ENCODE peak calls at places on chromosomes 2 and 18, in four cellular contexts. C is neural progenitor cell, Y is uterus, K is NT2/D1. L is an unnamed sample.

GRCh38 chr18:58863539-58864145 is 1.0 kb upstream of the ZNF532 start:
- DNase-seq in C (peak; percentile 87), Y (peak; percentile 50), K (no peak), L (peak; percentile 37)

GRCh38 chr18:77552945-77553344 is 303.3 kb downstream of the GALR1 start:
- DNase-seq in C (no peak), Y (no peak), K (no peak), L (no peak)

GRCh38 chr2:214731008-214731407 is 78.5 kb downstream of the BARD1 start:
- DNase-seq in C (no peak), Y (no peak), K (no peak), L (no peak)

GRCh38 chr2:55946793-55947192 is 23.2 kb upstream of the EFEMP1 start:
- DNase-seq in C (no peak), Y (no peak), K (no peak), L (no peak)

GRCh38 chr2:42009657-42010580 is 37.9 kb upstream of the PKDCC start:
- DNase-seq in C (no peak), Y (no peak), K (no peak), L (no peak)

GRCh38 chr2:11773111-11773510 is 26.7 kb downstream of the LPIN1 start:
- DNase-seq in C (no peak), Y (no peak), K (no peak), L (no peak)

GRCh38 chr18:73060666-73061270 is 193.0 kb upstream of the NETO1 start:
- DNase-seq in C (no peak), Y (no peak), K (no peak), L (no peak)

GRCh38 chr2:74854401-74854800 is 20.5 kb downstream of the HK2 start:
- DNase-seq in C (no peak), Y (no peak), K (no peak), L (no peak)

GRCh38 chr2:241063587-241063986 is 38.5 kb downstream of the MTERF4 start:
- DNase-seq in C (no peak), Y (no peak), K (no peak), L (peak; percentile 28)

GRCh38 chr2:55431982-55432627 is 12.4 kb upstream of the CCDC88A start:
- DNase-seq in C (peak; percentile 38), Y (no peak), K (no peak), L (no peak)

GRCh38 chr18:43744960-43745740 is 467.9 kb upstream of the SYT4 start:
- DNase-seq in C (no peak), Y (no peak), K (no peak), L (no peak)

GRCh38 chr18:74290831-74291770 is 662 bp downstream of the CYB5A start:
- DNase-seq in C (peak; percentile 71), Y (peak; percentile 37), K (no peak), L (peak; percentile 51)

GRCh38 chr2:127508621-127509034 is 17.7 kb downstream of the IWS1 start:
- DNase-seq in C (no peak), Y (peak; percentile 48), K (no peak), L (peak; percentile 73)

GRCh38 chr2:1461507-1462390 is 48.5 kb downstream of the TPO start:
- DNase-seq in C (no peak), Y (no peak), K (no peak), L (no peak)
- H3K9me3 ChIP-seq in C (no peaks in the 10 kb centered on the region), Y (no peaks in the 10 kb centered on the region), K (peaks cover 6% of the 10 kb centered on the region), L (no peaks in the 10 kb centered on the region)

DNA sequence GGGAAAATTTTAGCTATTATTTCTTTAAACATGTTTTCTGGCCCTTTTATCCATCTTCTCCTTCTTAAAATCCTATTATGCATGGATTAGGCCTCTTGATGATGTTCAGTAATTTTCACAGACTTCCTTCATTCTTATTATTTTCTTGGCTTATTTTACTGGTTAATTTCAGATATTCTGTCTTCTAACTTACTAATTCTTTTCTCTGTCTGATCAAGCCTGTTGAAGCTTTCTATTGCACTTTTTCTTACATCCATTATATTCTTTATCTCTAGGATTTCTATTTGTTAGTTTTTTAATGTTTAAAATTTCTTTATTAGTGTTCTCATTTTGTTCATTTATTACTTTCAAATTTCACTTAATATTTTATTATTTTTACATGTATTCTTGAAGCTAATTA is 105.3 kb upstream of the GALNT13 start:
- DNase-seq in C (no peak), Y (no peak), K (no peak), L (no peak)
- H3K9me3 ChIP-seq in C (peaks cover 9% of the 10 kb centered on the region), Y (peaks cover 4% of the 10 kb centered on the region), K (peaks cover 16% of the 10 kb centered on the region), L (peaks cover 11% of the 10 kb centered on the region)

GRCh38 chr2:22478329-22478728 is 906.6 kb upstream of the KLHL29 start:
- DNase-seq in C (no peak), Y (no peak), K (no peak), L (no peak)
- H3K9me3 ChIP-seq in C (no peaks in the 10 kb centered on the region), Y (no peaks in the 10 kb centered on the region), K (no peaks in the 10 kb centered on the region), L (no peaks in the 10 kb centered on the region)

GRCh38 chr18:79729611-79730010 is 50.0 kb downstream of the CTDP1 start:
- DNase-seq in C (no peak), Y (no peak), K (no peak), L (no peak)

GRCh38 chr18:79730804-79731203 is 51.2 kb downstream of the CTDP1 start:
- DNase-seq in C (no peak), Y (no peak), K (no peak), L (no peak)

GRCh38 chr18:79726721-79727120 is 47.1 kb downstream of the CTDP1 start:
- DNase-seq in C (no peak), Y (no peak), K (no peak), L (no peak)

GRCh38 chr18:79727211-79727610 is 47.6 kb downstream of the CTDP1 start:
- DNase-seq in C (no peak), Y (no peak), K (no peak), L (no peak)

DNA sequence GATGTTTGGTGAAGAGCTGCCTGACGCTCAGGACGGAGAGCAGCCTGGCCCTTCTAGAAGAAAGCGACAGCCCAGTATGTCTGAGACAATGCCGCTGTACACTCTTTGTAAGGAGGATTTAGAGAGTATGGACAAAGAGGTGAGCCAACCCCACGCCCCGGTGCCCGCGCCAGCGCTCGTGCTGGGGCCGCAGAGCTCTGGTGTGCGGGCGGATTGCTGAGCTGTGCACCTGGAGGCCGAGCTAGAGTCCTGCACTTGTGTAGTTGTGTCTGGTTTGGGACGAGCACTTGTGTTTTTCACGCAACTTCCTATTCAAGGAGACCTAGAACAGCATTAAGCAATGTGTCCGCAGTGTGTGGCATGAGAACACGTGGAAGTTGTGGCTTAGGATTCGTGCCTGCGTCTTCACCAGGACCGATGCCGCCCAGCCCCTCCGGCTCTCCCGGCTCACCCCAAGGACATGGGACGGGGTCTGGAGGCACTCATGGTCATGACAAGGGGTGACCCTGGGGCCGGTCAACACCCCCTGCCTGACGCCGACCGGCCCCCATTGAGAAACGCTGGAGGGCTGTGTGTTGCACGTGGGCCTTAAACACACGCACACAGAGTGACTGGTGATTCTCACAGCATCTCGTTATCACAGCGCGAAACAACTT is 49.5 kb downstream of the CTDP1 start:
- DNase-seq in C (no peak), Y (no peak), K (no peak), L (no peak)
- H3K9me3 ChIP-seq in C (peaks cover 6% of the 10 kb centered on the region), Y (no peaks in the 10 kb centered on the region), K (peaks cover 34% of the 10 kb centered on the region), L (no peaks in the 10 kb centered on the region)

GRCh38 chr2:35976611-35977010 is 379.0 kb upstream of the CRIM1 start:
- DNase-seq in C (no peak), Y (no peak), K (no peak), L (no peak)

GRCh38 chr2:35978218-35978617 is 377.4 kb upstream of the CRIM1 start:
- DNase-seq in C (no peak), Y (no peak), K (no peak), L (no peak)

GRCh38 chr2:35973737-35974132 is 381.8 kb upstream of the CRIM1 start:
- DNase-seq in C (no peak), Y (no peak), K (no peak), L (no peak)

DNA sequence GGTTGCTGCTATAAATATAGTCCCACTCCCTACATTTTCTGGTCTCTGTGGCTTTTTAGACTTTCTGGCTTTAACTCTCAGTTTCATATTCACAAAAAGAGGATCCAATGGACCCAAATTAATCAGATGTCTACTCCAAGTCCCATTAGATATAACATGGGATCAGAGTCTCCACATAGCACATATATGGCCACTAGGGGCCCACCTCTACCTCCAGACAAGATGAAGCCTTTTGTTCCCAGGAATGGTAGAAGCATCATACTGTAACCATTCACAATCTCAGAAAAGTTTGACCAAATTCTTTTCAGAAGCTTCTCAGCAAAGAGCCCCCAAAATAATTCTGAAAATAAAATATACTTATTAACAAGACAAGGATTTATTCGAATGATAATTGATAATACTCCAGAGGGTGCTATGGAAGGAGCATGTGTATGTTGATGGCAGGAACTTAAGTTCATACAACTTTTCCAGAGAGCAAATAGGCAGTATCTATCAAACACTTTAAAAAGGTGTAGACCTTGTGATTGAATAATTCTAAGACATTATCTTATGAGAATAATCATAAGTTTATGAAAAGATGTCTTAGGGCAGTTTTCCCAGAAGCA is 382.3 kb upstream of the CRIM1 start:
- DNase-seq in C (peak; percentile 65), Y (no peak), K (peak; percentile 35), L (no peak)
- H3K9me3 ChIP-seq in C (no peaks in the 10 kb centered on the region), Y (no peaks in the 10 kb centered on the region), K (no peaks in the 10 kb centered on the region), L (no peaks in the 10 kb centered on the region)

GRCh38 chr2:89780318-89780717 is 1088.8 kb downstream of the RPIA start:
- DNase-seq in C (no peak), Y (no peak), K (no peak), L (no peak)

GRCh38 chr2:89781962-89782361 is 1090.5 kb downstream of the RPIA start:
- DNase-seq in C (no peak), Y (no peak), K (no peak), L (no peak)

DNA sequence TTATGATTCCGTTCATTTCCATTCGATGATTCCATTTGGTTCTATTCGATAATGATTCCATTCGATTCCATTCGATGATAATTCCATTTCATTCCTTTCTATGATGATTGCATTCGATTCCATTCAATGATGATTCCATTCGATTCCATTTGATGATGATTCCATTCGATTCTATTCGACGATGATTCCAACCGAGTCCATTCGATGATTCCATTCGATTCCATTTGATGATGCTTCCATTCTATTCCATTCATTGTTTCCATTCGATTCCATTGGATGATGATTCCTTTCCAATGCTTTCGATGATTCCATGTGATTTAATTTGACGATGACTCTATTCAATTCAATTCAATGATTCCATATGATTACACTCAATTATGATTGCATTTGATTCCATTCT is 1093.5 kb downstream of the RPIA start:
- DNase-seq in C (no peak), Y (no peak), K (no peak), L (no peak)
- H3K9me3 ChIP-seq in C (peaks cover 98% of the 10 kb centered on the region), Y (peaks cover 31% of the 10 kb centered on the region), K (peaks cover 41% of the 10 kb centered on the region), L (peaks cover 2% of the 10 kb centered on the region)

DNA sequence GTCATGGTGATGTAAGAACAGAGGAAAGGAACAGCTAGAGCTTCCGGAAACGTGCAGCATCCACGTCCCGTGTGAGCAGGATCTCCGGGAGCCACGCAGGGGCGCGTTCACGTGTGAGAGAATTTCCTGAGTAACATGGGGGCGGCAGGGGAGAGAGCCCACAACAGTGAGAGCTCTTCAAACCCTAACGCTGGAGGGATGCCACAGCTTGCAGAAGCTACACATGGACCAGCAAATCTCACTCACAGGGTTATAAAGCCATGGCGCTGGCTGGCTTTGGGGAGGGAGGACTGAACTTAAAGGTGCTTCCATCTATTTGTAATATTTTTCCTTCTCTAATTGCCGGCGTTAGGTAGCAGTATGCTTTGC is 250.5 kb upstream of the SALL3 start:
- DNase-seq in C (no peak), Y (no peak), K (no peak), L (no peak)
- H3K9me3 ChIP-seq in C (no peaks in the 10 kb centered on the region), Y (no peaks in the 10 kb centered on the region), K (no peaks in the 10 kb centered on the region), L (no peaks in the 10 kb centered on the region)